ENCODE peak calls at places on chromosomes 16 and 17, in eight cellular contexts. Y is PC-9, R is fibroblast of lung, U is osteocyte, N is cardiac fibroblast, P is AG04450, D is AG09319, Z is colonic mucosa. K is an unnamed sample.

GRCh38 chr16:66746048-66746447 is 5.4 kb downstream of the DYNC1LI2 start:
- DNase-seq in Y (no peak), R (no peak), U (no peak), N (no peak), P (no peak), D (no peak), Z (no peak), K (no peak)

GRCh38 chr16:57616871-57617270 is 11.6 kb upstream of the ADGRG1 start:
- DNase-seq in Y (no peak), R (no peak), U (no peak), N (no peak), P (no peak), D (no peak), Z (peak; percentile 10), K (no peak)

GRCh38 chr17:6000426-6000825 is 69.8 kb upstream of the WSCD1 start:
- DNase-seq in Y (no peak), R (no peak), U (no peak), N (no peak), P (no peak), D (no peak), Z (no peak), K (no peak)

GRCh38 chr17:32281011-32281451 is 15.4 kb downstream of the RHBDL3 start:
- DNase-seq in Y (peak; percentile 55), R (no peak), U (no peak), N (no peak), P (no peak), D (no peak), Z (no peak), K (no peak)

GRCh38 chr16:68781784-68782183 is 44.7 kb downstream of the CDH1 start:
- DNase-seq in Y (no peak), R (no peak), U (no peak), N (no peak), P (no peak), D (no peak), Z (no peak), K (no peak)

GRCh38 chr17:78950870-78951269 is 25.7 kb upstream of the TIMP2 start:
- DNase-seq in Y (no peak), R (no peak), U (no peak), N (no peak), P (no peak), D (no peak), Z (no peak), K (no peak)

GRCh38 chr16:28931801-28932225 is at the start of gene CD19:
- DNase-seq in Y (no peak), R (no peak), U (no peak), N (no peak), P (no peak), D (no peak), Z (no peak), K (no peak)

GRCh38 chr17:34314279-34314678 is 5.0 kb upstream of the CCL8 start:
- DNase-seq in Y (no peak), R (no peak), U (no peak), N (peak; percentile 95), P (no peak), D (peak; percentile 76), Z (peak; percentile 26), K (no peak)

GRCh38 chr17:78355701-78356100 is 4.2 kb downstream of the SOCS3 start:
- DNase-seq in Y (no peak), R (no peak), U (no peak), N (peak; percentile 59), P (no peak), D (no peak), Z (no peak), K (no peak)

GRCh38 chr16:52494145-52494544 is 52.8 kb downstream of the TOX3 start:
- DNase-seq in Y (no peak), R (no peak), U (no peak), N (no peak), P (no peak), D (no peak), Z (no peak), K (no peak)

GRCh38 chr16:73016488-73016830 is 31.5 kb downstream of the ZFHX3 start:
- DNase-seq in Y (no peak), R (no peak), U (no peak), N (no peak), P (no peak), D (no peak), Z (no peak), K (no peak)

GRCh38 chr17:61619493-61619892 is 28.5 kb upstream of the NACA2 start:
- DNase-seq in Y (no peak), R (no peak), U (no peak), N (no peak), P (no peak), D (no peak), Z (no peak), K (no peak)

GRCh38 chr17:28726396-28726911 is 421 bp upstream of the TLCD1 start:
- DNase-seq in Y (peak; percentile 81), R (peak; percentile 58), U (no peak), N (peak; percentile 55), P (no peak), D (no peak), Z (peak; percentile 85), K (peak; percentile 81)

GRCh38 chr17:68441064-68441770 is 16.1 kb downstream of the WIPI1 start:
- DNase-seq in Y (no peak), R (no peak), U (no peak), N (peak; percentile 61), P (no peak), D (no peak), Z (no peak), K (no peak)

GRCh38 chr17:17439971-17440843 is 36.6 kb upstream of the MED9 start:
- DNase-seq in Y (peak; percentile 21), R (peak; percentile 46), U (no peak), N (peak; percentile 55), P (no peak), D (no peak), Z (peak; percentile 77), K (no peak)

GRCh38 chr16:81401035-81401950 is 43.3 kb upstream of the CMIP start:
- DNase-seq in Y (peak; percentile 80), R (peak; percentile 73), U (no peak), N (peak; percentile 82), P (peak; percentile 3), D (peak; percentile 16), Z (no peak), K (no peak)

GRCh38 chr17:1030684-1031557 is 34.0 kb downstream of the TIMM22 start:
- DNase-seq in Y (no peak), R (no peak), U (no peak), N (peak; percentile 17), P (no peak), D (no peak), Z (no peak), K (no peak)

GRCh38 chr16:46976550-46976949 is 3.1 kb upstream of the DNAJA2 start:
- DNase-seq in Y (peak; percentile 22), R (no peak), U (peak; percentile 7), N (no peak), P (no peak), D (no peak), Z (peak; percentile 23), K (no peak)

GRCh38 chr17:73697872-73698271 is 53.6 kb upstream of the SDK2 start:
- DNase-seq in Y (no peak), R (no peak), U (no peak), N (no peak), P (no peak), D (no peak), Z (peak; percentile 68), K (no peak)

GRCh38 chr16:51648521-51648920 is 497.5 kb upstream of the SALL1 start:
- DNase-seq in Y (no peak), R (peak; percentile 88), U (no peak), N (peak; percentile 23), P (no peak), D (no peak), Z (no peak), K (no peak)

DNA sequence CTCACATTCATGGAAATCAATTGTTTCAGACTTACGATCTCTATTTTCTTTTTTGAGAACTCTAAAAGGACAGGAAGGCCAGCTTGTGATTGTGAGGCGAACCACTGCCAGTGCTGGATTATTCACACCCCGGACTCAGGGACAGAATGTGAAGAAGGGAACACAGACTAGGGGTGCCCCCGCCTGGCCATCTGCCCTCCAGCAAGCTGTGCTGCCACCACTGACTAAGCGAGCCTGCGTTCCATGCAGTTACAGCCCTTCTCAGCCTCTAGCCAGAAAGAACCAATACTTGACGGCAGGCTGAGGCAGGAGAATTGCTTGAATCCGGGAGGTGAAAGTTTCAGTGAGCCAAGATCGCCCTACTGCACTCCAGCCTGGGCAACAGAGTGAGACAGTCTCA is 2.8 kb downstream of the HAGH start:
- DNase-seq in Y (peak; percentile 54), R (peak; percentile 47), U (no peak), N (peak; percentile 73), P (peak; percentile 21), D (no peak), Z (no peak), K (no peak)
- TF ChIP-seq CTCF in Y (no peak), R (no peak), U (peak; percentile 21), N (peak; percentile 30), P (peak; percentile 35), D (no peak), Z (no peak), K (peak; percentile 21)

DNA sequence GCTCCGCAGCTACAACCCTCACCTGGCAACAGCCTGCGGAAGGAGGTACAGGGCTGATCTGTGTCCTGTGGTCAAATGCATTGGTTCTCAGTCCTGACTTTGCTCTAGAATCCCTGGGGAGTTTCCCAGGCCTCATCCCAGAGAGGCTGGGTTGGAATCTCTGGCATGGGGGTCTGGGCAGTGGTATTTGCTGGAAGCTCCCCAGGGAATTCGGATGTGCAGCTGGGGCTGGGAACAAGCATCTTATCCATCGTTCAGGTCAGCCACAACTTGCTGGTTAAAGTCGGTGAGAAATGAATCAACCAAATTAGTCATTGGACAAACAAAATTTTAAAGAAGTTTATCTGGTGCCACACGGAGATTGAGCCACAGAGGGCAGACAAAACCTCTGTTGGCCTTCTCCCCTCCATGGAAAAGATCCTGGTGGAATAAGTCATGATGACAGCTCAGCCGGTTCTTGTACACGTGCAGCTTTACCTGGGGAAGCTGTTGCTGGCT is 231.2 kb downstream of the FOXL1 start:
- DNase-seq in Y (no peak), R (peak; percentile 99), U (no peak), N (peak; percentile 28), P (peak; percentile 55), D (peak; percentile 4), Z (no peak), K (no peak)
- TF ChIP-seq CTCF in Y (no peak), R (no peak), U (peak; percentile 28), N (peak; percentile 26), P (peak; percentile 29), D (no peak), Z (no peak), K (no peak)

DNA sequence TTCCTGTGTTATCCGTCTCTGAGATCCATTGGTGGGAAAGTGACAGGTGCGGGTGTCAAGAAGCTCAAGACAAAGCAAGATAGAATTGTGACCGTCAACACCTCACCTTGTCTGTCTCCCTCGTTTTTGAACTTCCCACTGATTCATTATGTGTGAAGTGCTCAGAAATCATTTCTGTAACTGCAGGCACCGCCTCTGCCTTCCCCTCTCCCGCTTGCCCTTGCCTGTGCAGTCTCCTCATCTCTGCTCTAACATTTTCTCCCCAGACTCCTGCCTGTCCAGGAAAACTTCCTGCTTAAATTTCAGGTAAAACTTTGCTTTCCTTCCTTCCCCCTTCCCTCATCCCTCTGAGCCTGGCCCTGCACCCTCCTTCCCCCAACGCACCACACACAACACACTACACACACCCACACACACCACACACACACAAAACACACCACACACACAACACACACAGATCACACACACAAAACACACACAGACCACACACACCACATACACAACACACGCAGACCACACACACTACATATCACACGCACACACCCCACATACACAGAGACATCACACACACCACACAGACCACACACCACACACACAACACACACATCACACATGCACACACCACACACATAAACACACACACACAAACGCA is 25.7 kb downstream of the CALB2 start:
- DNase-seq in Y (no peak), R (no peak), U (no peak), N (no peak), P (no peak), D (no peak), Z (no peak), K (no peak)
- TF ChIP-seq CTCF in Y (no peak), R (no peak), U (no peak), N (no peak), P (no peak), D (no peak), Z (no peak), K (no peak)

GRCh38 chr17:8223356-8224063 is 13.1 kb upstream of the AURKB start:
- DNase-seq in Y (peak; percentile 75), R (peak; percentile 50), U (no peak), N (peak; percentile 59), P (no peak), D (no peak), Z (peak; percentile 77), K (no peak)
- TF ChIP-seq CTCF in Y (no peak), R (no peak), U (peak; percentile 30), N (peak; percentile 5), P (no peak), D (peak; percentile 33), Z (no peak), K (no peak)

K was measured in type B pancreatic cell.